ENCODE peak calls at places on chromosomes 7 and 10, in six cellular contexts. P is mammary epithelial cell, V is AG10803, A is HS-5, I is NCI-H1105, E is WERI-Rb-1. J is an unnamed sample.

GRCh38 chr7:118794419-118794818 is 569.9 kb downstream of the ANKRD7 start:
- DNase-seq in P (no peak), V (no peak), A (peak), I (no peak), E (no peak), J (no peak)

GRCh38 chr7:143282124-143282523 is 2.6 kb upstream of the TMEM139 start:
- DNase-seq in P (no peak), V (no peak), A (no peak), I (no peak), E (no peak), J (no peak)

GRCh38 chr7:1768835-1769234 is 98.8 kb downstream of the ELFN1 start:
- DNase-seq in P (no peak), V (no peak), A (no peak), I (no peak), E (no peak), J (no peak)

GRCh38 chr7:44074349-44074695 is 8.0 kb downstream of the POLM start:
- DNase-seq in P (no peak), V (no peak), A (no peak), I (no peak), E (no peak), J (no peak)

GRCh38 chr10:86961481-86962091 is 3.2 kb downstream of the SNCG start:
- DNase-seq in P (peak), V (no peak), A (no peak), I (no peak), E (no peak), J (peak)

GRCh38 chr10:11684717-11685645 is 57.2 kb upstream of the ECHDC3 start:
- DNase-seq in P (peak), V (peak), A (peak), I (no peak), E (no peak), J (peak)

GRCh38 chr10:113937756-113938155 is 83.3 kb downstream of the NHLRC2 start:
- DNase-seq in P (no peak), V (no peak), A (no peak), I (no peak), E (no peak), J (no peak)

GRCh38 chr7:107746006-107746405 is 2.1 kb downstream of the CBLL1 start:
- DNase-seq in P (no peak), V (no peak), A (no peak), I (no peak), E (no peak), J (no peak)

GRCh38 chr7:75740846-75741497 is 2.2 kb upstream of the HIP1 start:
- DNase-seq in P (no peak), V (no peak), A (no peak), I (no peak), E (no peak), J (no peak)

GRCh38 chr10:4693967-4694366 is 132.0 kb upstream of the AKR1E2 start:
- DNase-seq in P (no peak), V (no peak), A (no peak), I (no peak), E (no peak), J (no peak)

GRCh38 chr7:23471090-23471859 is 984 bp upstream of the IGF2BP3 start:
- DNase-seq in P (peak), V (no peak), A (no peak), I (peak), E (peak), J (peak)

GRCh38 chr10:3399756-3400155 is 227.2 kb upstream of the PITRM1 start:
- DNase-seq in P (no peak), V (no peak), A (no peak), I (no peak), E (no peak), J (no peak)

GRCh38 chr7:147509052-147509480 is 1081.5 kb upstream of the C7orf33 start:
- DNase-seq in P (peak), V (peak), A (no peak), I (no peak), E (no peak), J (no peak)

GRCh38 chr7:142478479-142479220 is 220.8 kb upstream of the PRSS58 start:
- DNase-seq in P (peak), V (peak), A (no peak), I (no peak), E (peak), J (peak)

GRCh38 chr7:45402480-45403218 is 171.5 kb upstream of the ADCY1 start:
- DNase-seq in P (peak), V (peak), A (peak), I (no peak), E (no peak), J (peak)

GRCh38 chr10:126634915-126635314 is 35.6 kb downstream of the C10orf90 start:
- DNase-seq in P (peak), V (no peak), A (no peak), I (no peak), E (no peak), J (no peak)

GRCh38 chr10:112484399-112484798 is 37.4 kb downstream of the VTI1A start:
- DNase-seq in P (no peak), V (no peak), A (no peak), I (no peak), E (no peak), J (no peak)

GRCh38 chr10:61974611-61975010 is 73.1 kb downstream of the ARID5B start:
- DNase-seq in P (no peak), V (peak), A (no peak), I (peak), E (no peak), J (peak)

GRCh38 chr10:58781873-58782488 is 269.3 kb downstream of the BICC1 start:
- DNase-seq in P (peak), V (peak), A (peak), I (peak), E (no peak), J (peak)

GRCh38 chr7:533266-533665 is 13.6 kb upstream of the PDGFA start:
- DNase-seq in P (no peak), V (no peak), A (no peak), I (no peak), E (no peak), J (no peak)

GRCh38 chr10:104937528-104937927 is 296.4 kb downstream of the SORCS3 start:
- DNase-seq in P (peak), V (peak), A (peak), I (peak), E (no peak), J (peak)

J was measured in myocyte.